ENCODE peak calls at places on chromosomes 4 and X, in ten cellular contexts. One of them, this sample, is unnamed.

GRCh38 chr4:122903766-122904165 is 18.6 kb downstream of the NUDT6 start:
- DNase-seq in stimulated activated CD4-positive, alpha-beta T cell treated with anti-CD3 and anti-CD28 coated beads, Interleukin-12 subunit alpha, Interleukin-12 subunit beta, amount 100 ng/mL, for 48 hours: no peak
- DNase-seq in HFF-Myc: no peak
- DNase-seq in effector CD4-positive, alpha-beta T cell: no peak
- DNase-seq in T-helper 2 cell: no peak
- DNase-seq in HS-5: no peak
- DNase-seq in right lobe of liver: no peak
- DNase-seq in A172: no peak
- DNase-seq in heart left ventricle: no peak
- DNase-seq in GM20000: no peak
- DNase-seq in this sample: no peak

GRCh38 chrX:13377537-13377936 is 57.7 kb upstream of the ATXN3L start:
- DNase-seq in right lobe of liver: no peak
- DNase-seq in GM20000: no peak
- DNase-seq in HS-5: peak; percentile 68
- DNase-seq in A172: peak; percentile 77
- DNase-seq in effector CD4-positive, alpha-beta T cell: no peak
- DNase-seq in heart left ventricle: peak; percentile 32
- DNase-seq in HFF-Myc: peak; percentile 95
- DNase-seq in stimulated activated CD4-positive, alpha-beta T cell treated with anti-CD3 and anti-CD28 coated beads, Interleukin-12 subunit alpha, Interleukin-12 subunit beta, amount 100 ng/mL, for 48 hours: no peak
- DNase-seq in T-helper 2 cell: no peak
- DNase-seq in this sample: peak; percentile 84

GRCh38 chrX:18873189-18873791 is 110.6 kb downstream of the PHKA2 start:
- DNase-seq in A172: peak; percentile 90
- DNase-seq in GM20000: no peak
- DNase-seq in heart left ventricle: peak; percentile 15
- DNase-seq in HFF-Myc: peak; percentile 31
- DNase-seq in right lobe of liver: no peak
- DNase-seq in T-helper 2 cell: no peak
- DNase-seq in HS-5: peak; percentile 37
- DNase-seq in stimulated activated CD4-positive, alpha-beta T cell treated with anti-CD3 and anti-CD28 coated beads, Interleukin-12 subunit alpha, Interleukin-12 subunit beta, amount 100 ng/mL, for 48 hours: no peak
- DNase-seq in effector CD4-positive, alpha-beta T cell: no peak
- DNase-seq in this sample: no peak

GRCh38 chr4:81531410-81531809 is 59.7 kb upstream of the RASGEF1B start:
- DNase-seq in heart left ventricle: no peak
- DNase-seq in T-helper 2 cell: no peak
- DNase-seq in GM20000: no peak
- DNase-seq in right lobe of liver: no peak
- DNase-seq in stimulated activated CD4-positive, alpha-beta T cell treated with anti-CD3 and anti-CD28 coated beads, Interleukin-12 subunit alpha, Interleukin-12 subunit beta, amount 100 ng/mL, for 48 hours: no peak
- DNase-seq in effector CD4-positive, alpha-beta T cell: no peak
- DNase-seq in HS-5: no peak
- DNase-seq in HFF-Myc: no peak
- DNase-seq in A172: no peak
- DNase-seq in this sample: no peak

GRCh38 chrX:1491851-1492349 is 39.2 kb upstream of the ASMTL start:
- DNase-seq in stimulated activated CD4-positive, alpha-beta T cell treated with anti-CD3 and anti-CD28 coated beads, Interleukin-12 subunit alpha, Interleukin-12 subunit beta, amount 100 ng/mL, for 48 hours: peak; percentile 57
- DNase-seq in effector CD4-positive, alpha-beta T cell: no peak
- DNase-seq in right lobe of liver: peak; percentile 34
- DNase-seq in heart left ventricle: no peak
- DNase-seq in A172: peak; percentile 31
- DNase-seq in T-helper 2 cell: peak; percentile 52
- DNase-seq in HFF-Myc: no peak
- DNase-seq in GM20000: peak; percentile 85
- DNase-seq in HS-5: no peak
- DNase-seq in this sample: no peak

GRCh38 chr4:10239982-10240654 is 123.5 kb upstream of the WDR1 start:
- DNase-seq in HS-5: no peak
- DNase-seq in effector CD4-positive, alpha-beta T cell: no peak
- DNase-seq in GM20000: no peak
- DNase-seq in stimulated activated CD4-positive, alpha-beta T cell treated with anti-CD3 and anti-CD28 coated beads, Interleukin-12 subunit alpha, Interleukin-12 subunit beta, amount 100 ng/mL, for 48 hours: no peak
- DNase-seq in T-helper 2 cell: no peak
- DNase-seq in heart left ventricle: no peak
- DNase-seq in A172: no peak
- DNase-seq in right lobe of liver: no peak
- DNase-seq in HFF-Myc: no peak
- DNase-seq in this sample: no peak

GRCh38 chrX:118847676-118848075 is 24.1 kb downstream of the ZCCHC12 start:
- DNase-seq in right lobe of liver: no peak
- DNase-seq in HS-5: no peak
- DNase-seq in heart left ventricle: no peak
- DNase-seq in A172: peak; percentile 25
- DNase-seq in effector CD4-positive, alpha-beta T cell: no peak
- DNase-seq in HFF-Myc: peak; percentile 6
- DNase-seq in stimulated activated CD4-positive, alpha-beta T cell treated with anti-CD3 and anti-CD28 coated beads, Interleukin-12 subunit alpha, Interleukin-12 subunit beta, amount 100 ng/mL, for 48 hours: peak; percentile 21
- DNase-seq in GM20000: peak; percentile 45
- DNase-seq in T-helper 2 cell: peak; percentile 15
- DNase-seq in this sample: peak; percentile 7

GRCh38 chrX:104921606-104922205 is 298.8 kb downstream of the TEX13A start:
- DNase-seq in GM20000: no peak
- DNase-seq in stimulated activated CD4-positive, alpha-beta T cell treated with anti-CD3 and anti-CD28 coated beads, Interleukin-12 subunit alpha, Interleukin-12 subunit beta, amount 100 ng/mL, for 48 hours: no peak
- DNase-seq in heart left ventricle: no peak
- DNase-seq in effector CD4-positive, alpha-beta T cell: no peak
- DNase-seq in right lobe of liver: no peak
- DNase-seq in HFF-Myc: no peak
- DNase-seq in A172: no peak
- DNase-seq in HS-5: no peak
- DNase-seq in T-helper 2 cell: no peak
- DNase-seq in this sample: no peak